ENCODE peak calls at places on chromosomes 6 and 20, in nine cellular contexts. One of them, this sample, is unnamed.

GRCh38 chr6:88538130-88538706 is 372.1 kb upstream of the CNR1 start:
- DNase-seq in foreskin fibroblast: peak
- DNase-seq in adrenal gland: peak
- DNase-seq in CD8-positive, alpha-beta T cell: no peak
- DNase-seq in endothelial cell of umbilical vein: no peak
- DNase-seq in mesenchymal stem cell: no peak
- DNase-seq in body of pancreas: no peak
- DNase-seq in aorta: no peak
- DNase-seq in SJSA1: no peak
- DNase-seq in this sample: no peak

GRCh38 chr20:21702553-21703467 is 2.7 kb upstream of the PAX1 start:
- DNase-seq in SJSA1: no peak
- DNase-seq in foreskin fibroblast: no peak
- DNase-seq in adrenal gland: peak
- DNase-seq in aorta: peak
- DNase-seq in endothelial cell of umbilical vein: peak
- DNase-seq in body of pancreas: peak
- DNase-seq in CD8-positive, alpha-beta T cell: no peak
- DNase-seq in mesenchymal stem cell: peak
- DNase-seq in this sample: no peak

GRCh38 chr20:53176133-53176532 is 204.0 kb downstream of the TSHZ2 start:
- DNase-seq in aorta: no peak
- DNase-seq in CD8-positive, alpha-beta T cell: no peak
- DNase-seq in endothelial cell of umbilical vein: no peak
- DNase-seq in adrenal gland: no peak
- DNase-seq in mesenchymal stem cell: no peak
- DNase-seq in SJSA1: no peak
- DNase-seq in body of pancreas: no peak
- DNase-seq in foreskin fibroblast: no peak
- DNase-seq in this sample: no peak

GRCh38 chr6:136024711-136025110 is 173.2 kb downstream of the PDE7B start:
- DNase-seq in adrenal gland: no peak
- DNase-seq in foreskin fibroblast: no peak
- DNase-seq in SJSA1: no peak
- DNase-seq in CD8-positive, alpha-beta T cell: no peak
- DNase-seq in body of pancreas: no peak
- DNase-seq in mesenchymal stem cell: no peak
- DNase-seq in endothelial cell of umbilical vein: no peak
- DNase-seq in aorta: no peak
- DNase-seq in this sample: no peak

GRCh38 chr6:34161857-34162515 is 16.1 kb upstream of the GRM4 start:
- DNase-seq in foreskin fibroblast: no peak
- DNase-seq in body of pancreas: no peak
- DNase-seq in mesenchymal stem cell: no peak
- DNase-seq in aorta: peak
- DNase-seq in endothelial cell of umbilical vein: no peak
- DNase-seq in SJSA1: no peak
- DNase-seq in CD8-positive, alpha-beta T cell: no peak
- DNase-seq in adrenal gland: no peak
- DNase-seq in this sample: no peak

GRCh38 chr6:129795261-129795660 is 65.9 kb downstream of the TMEM244 start:
- DNase-seq in mesenchymal stem cell: no peak
- DNase-seq in foreskin fibroblast: peak
- DNase-seq in aorta: no peak
- DNase-seq in CD8-positive, alpha-beta T cell: no peak
- DNase-seq in body of pancreas: no peak
- DNase-seq in adrenal gland: no peak
- DNase-seq in SJSA1: no peak
- DNase-seq in endothelial cell of umbilical vein: no peak
- DNase-seq in this sample: no peak

GRCh38 chr6:170177383-170178265 is 113.3 kb downstream of the DLL1 start:
- DNase-seq in adrenal gland: no peak
- DNase-seq in foreskin fibroblast: no peak
- DNase-seq in mesenchymal stem cell: peak
- DNase-seq in CD8-positive, alpha-beta T cell: no peak
- DNase-seq in endothelial cell of umbilical vein: no peak
- DNase-seq in body of pancreas: peak
- DNase-seq in SJSA1: no peak
- DNase-seq in aorta: no peak
- DNase-seq in this sample: no peak

GRCh38 chr6:116040980-116041379 is 19.7 kb downstream of the FRK start:
- DNase-seq in mesenchymal stem cell: no peak
- DNase-seq in body of pancreas: no peak
- DNase-seq in CD8-positive, alpha-beta T cell: no peak
- DNase-seq in foreskin fibroblast: no peak
- DNase-seq in endothelial cell of umbilical vein: no peak
- DNase-seq in SJSA1: no peak
- DNase-seq in aorta: no peak
- DNase-seq in adrenal gland: no peak
- DNase-seq in this sample: no peak

GRCh38 chr6:134517145-134517658 is 199.3 kb upstream of the SGK1 start:
- DNase-seq in SJSA1: no peak
- DNase-seq in body of pancreas: peak
- DNase-seq in CD8-positive, alpha-beta T cell: no peak
- DNase-seq in foreskin fibroblast: peak
- DNase-seq in mesenchymal stem cell: peak
- DNase-seq in aorta: peak
- DNase-seq in adrenal gland: peak
- DNase-seq in endothelial cell of umbilical vein: peak
- DNase-seq in this sample: peak

GRCh38 chr6:30884521-30885480 is 482 bp downstream of the DDR1 start:
- DNase-seq in body of pancreas: peak
- DNase-seq in SJSA1: peak
- DNase-seq in endothelial cell of umbilical vein: no peak
- DNase-seq in foreskin fibroblast: peak
- DNase-seq in mesenchymal stem cell: peak
- DNase-seq in aorta: peak
- DNase-seq in CD8-positive, alpha-beta T cell: no peak
- DNase-seq in adrenal gland: peak
- DNase-seq in this sample: no peak

GRCh38 chr6:67653561-67653960 is 981.5 kb upstream of the ADGRB3 start:
- DNase-seq in body of pancreas: no peak
- DNase-seq in adrenal gland: no peak
- DNase-seq in aorta: no peak
- DNase-seq in foreskin fibroblast: no peak
- DNase-seq in mesenchymal stem cell: no peak
- DNase-seq in SJSA1: no peak
- DNase-seq in CD8-positive, alpha-beta T cell: no peak
- DNase-seq in endothelial cell of umbilical vein: no peak
- DNase-seq in this sample: no peak

GRCh38 chr6:80939936-80940335 is 812.5 kb downstream of the TENT5A start:
- DNase-seq in aorta: no peak
- DNase-seq in SJSA1: no peak
- DNase-seq in body of pancreas: no peak
- DNase-seq in CD8-positive, alpha-beta T cell: no peak
- DNase-seq in adrenal gland: no peak
- DNase-seq in foreskin fibroblast: peak
- DNase-seq in endothelial cell of umbilical vein: no peak
- DNase-seq in mesenchymal stem cell: peak
- DNase-seq in this sample: no peak

GRCh38 chr6:30508890-30509736 is 19.8 kb downstream of the HLA-E start:
- DNase-seq in mesenchymal stem cell: peak
- DNase-seq in body of pancreas: no peak
- DNase-seq in SJSA1: no peak
- DNase-seq in CD8-positive, alpha-beta T cell: no peak
- DNase-seq in endothelial cell of umbilical vein: peak
- DNase-seq in foreskin fibroblast: peak
- DNase-seq in adrenal gland: no peak
- DNase-seq in aorta: no peak
- DNase-seq in this sample: no peak

GRCh38 chr20:19888269-19888669 is 128.9 kb upstream of the NAA20 start:
- DNase-seq in adrenal gland: no peak
- DNase-seq in body of pancreas: no peak
- DNase-seq in foreskin fibroblast: no peak
- DNase-seq in endothelial cell of umbilical vein: peak
- DNase-seq in mesenchymal stem cell: peak
- DNase-seq in aorta: no peak
- DNase-seq in CD8-positive, alpha-beta T cell: no peak
- DNase-seq in SJSA1: no peak
- DNase-seq in this sample: no peak

GRCh38 chr20:58596244-58597010 is 54.7 kb upstream of the STX16 start:
- DNase-seq in body of pancreas: no peak
- DNase-seq in adrenal gland: no peak
- DNase-seq in aorta: no peak
- DNase-seq in foreskin fibroblast: no peak
- DNase-seq in endothelial cell of umbilical vein: no peak
- DNase-seq in CD8-positive, alpha-beta T cell: no peak
- DNase-seq in SJSA1: no peak
- DNase-seq in mesenchymal stem cell: no peak
- DNase-seq in this sample: no peak

DNA sequence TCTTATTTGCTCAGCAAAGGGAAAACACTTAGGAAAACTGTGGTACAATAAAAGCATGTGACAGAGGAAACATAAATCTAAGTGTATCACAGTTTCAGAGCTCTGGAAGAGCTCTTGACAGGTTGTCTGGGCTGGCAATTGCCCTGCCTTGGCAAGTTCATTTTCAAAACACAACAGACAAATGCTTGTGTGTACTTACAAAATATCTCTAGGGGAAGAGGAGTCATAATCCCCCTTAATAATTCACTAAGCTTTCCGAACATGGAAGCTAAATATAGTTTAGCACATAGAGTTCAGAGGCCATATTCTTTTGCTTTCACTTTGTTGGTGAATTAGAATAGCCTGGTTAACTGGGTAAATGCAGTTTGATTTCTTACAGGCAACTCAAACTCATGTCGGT is 211.6 kb upstream of the THEMIS start:
- DNase-seq in body of pancreas: no peak
- DNase-seq in mesenchymal stem cell: peak
- DNase-seq in SJSA1: no peak
- DNase-seq in foreskin fibroblast: no peak
- DNase-seq in adrenal gland: no peak
- DNase-seq in endothelial cell of umbilical vein: peak
- DNase-seq in aorta: no peak
- DNase-seq in CD8-positive, alpha-beta T cell: no peak
- DNase-seq in this sample: no peak
- H3K4me3 ChIP-seq in body of pancreas: no peak
- H3K4me3 ChIP-seq in mesenchymal stem cell: no peak
- H3K4me3 ChIP-seq in SJSA1: no peak
- H3K4me3 ChIP-seq in foreskin fibroblast: peak
- H3K4me3 ChIP-seq in adrenal gland: no peak
- H3K4me3 ChIP-seq in endothelial cell of umbilical vein: no peak
- H3K4me3 ChIP-seq in aorta: peak
- H3K4me3 ChIP-seq in CD8-positive, alpha-beta T cell: peak
- H3K4me3 ChIP-seq in this sample: peak

DNA sequence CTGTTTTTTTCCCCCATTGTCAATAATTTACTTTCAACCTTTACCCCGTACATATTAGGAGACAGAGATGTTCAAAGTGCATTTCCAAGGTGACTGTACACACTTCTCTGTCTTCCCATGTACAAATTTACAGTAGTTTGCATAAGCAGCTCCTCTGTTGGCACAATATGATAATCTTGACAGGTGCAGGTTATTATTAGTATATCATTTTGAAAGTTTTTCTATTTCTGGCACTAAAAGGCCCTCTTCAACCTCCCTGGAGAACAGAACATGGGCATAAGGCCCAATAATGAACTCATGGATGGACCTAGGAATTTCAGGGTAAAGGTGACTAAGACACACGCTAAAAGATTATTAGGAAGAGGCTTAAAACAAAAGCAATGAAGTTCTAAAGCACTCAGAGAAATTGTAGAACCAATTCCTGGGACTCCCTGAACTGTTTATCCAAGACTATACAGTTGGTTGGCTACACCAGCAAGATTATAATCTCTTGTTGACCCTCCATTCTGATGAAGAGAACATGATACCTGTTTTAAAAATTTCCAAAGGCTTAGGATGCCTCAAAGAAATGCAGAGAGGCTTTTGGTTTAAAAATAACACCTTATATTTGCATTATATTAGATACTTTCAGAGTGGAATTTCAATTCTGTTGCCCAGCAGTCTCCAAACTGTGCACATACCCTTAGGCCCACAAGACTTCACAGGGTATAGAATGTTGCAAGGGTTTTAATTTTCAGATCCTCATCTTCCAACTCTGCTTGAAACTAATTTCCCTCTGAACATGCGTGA is 1.1 kb downstream of the AIG1 start:
- DNase-seq in SJSA1: no peak
- DNase-seq in body of pancreas: no peak
- DNase-seq in foreskin fibroblast: peak
- DNase-seq in endothelial cell of umbilical vein: no peak
- DNase-seq in adrenal gland: no peak
- DNase-seq in CD8-positive, alpha-beta T cell: no peak
- DNase-seq in aorta: no peak
- DNase-seq in mesenchymal stem cell: no peak
- DNase-seq in this sample: no peak
- H3K4me3 ChIP-seq in SJSA1: peak
- H3K4me3 ChIP-seq in body of pancreas: no peak
- H3K4me3 ChIP-seq in foreskin fibroblast: peak
- H3K4me3 ChIP-seq in endothelial cell of umbilical vein: peak
- H3K4me3 ChIP-seq in adrenal gland: no peak
- H3K4me3 ChIP-seq in CD8-positive, alpha-beta T cell: peak
- H3K4me3 ChIP-seq in aorta: peak
- H3K4me3 ChIP-seq in mesenchymal stem cell: no peak
- H3K4me3 ChIP-seq in this sample: no peak

GRCh38 chr6:3015144-3015543 is 15.4 kb downstream of the NQO2 start:
- DNase-seq in adrenal gland: no peak
- DNase-seq in SJSA1: no peak
- DNase-seq in endothelial cell of umbilical vein: no peak
- DNase-seq in foreskin fibroblast: no peak
- DNase-seq in body of pancreas: no peak
- DNase-seq in aorta: no peak
- DNase-seq in mesenchymal stem cell: no peak
- DNase-seq in CD8-positive, alpha-beta T cell: no peak
- DNase-seq in this sample: no peak
- H3K4me3 ChIP-seq in adrenal gland: no peak
- H3K4me3 ChIP-seq in SJSA1: no peak
- H3K4me3 ChIP-seq in endothelial cell of umbilical vein: no peak
- H3K4me3 ChIP-seq in foreskin fibroblast: no peak
- H3K4me3 ChIP-seq in body of pancreas: no peak
- H3K4me3 ChIP-seq in aorta: no peak
- H3K4me3 ChIP-seq in mesenchymal stem cell: no peak
- H3K4me3 ChIP-seq in CD8-positive, alpha-beta T cell: no peak
- H3K4me3 ChIP-seq in this sample: no peak

GRCh38 chr20:32285082-32285620 is 7.7 kb downstream of the KIF3B start:
- DNase-seq in body of pancreas: no peak
- DNase-seq in foreskin fibroblast: no peak
- DNase-seq in SJSA1: no peak
- DNase-seq in CD8-positive, alpha-beta T cell: no peak
- DNase-seq in adrenal gland: no peak
- DNase-seq in aorta: no peak
- DNase-seq in endothelial cell of umbilical vein: no peak
- DNase-seq in mesenchymal stem cell: no peak
- DNase-seq in this sample: no peak

GRCh38 chr20:32282461-32282860 is 5.0 kb downstream of the KIF3B start:
- DNase-seq in mesenchymal stem cell: no peak
- DNase-seq in adrenal gland: peak
- DNase-seq in CD8-positive, alpha-beta T cell: no peak
- DNase-seq in aorta: no peak
- DNase-seq in endothelial cell of umbilical vein: no peak
- DNase-seq in foreskin fibroblast: no peak
- DNase-seq in SJSA1: no peak
- DNase-seq in body of pancreas: peak
- DNase-seq in this sample: no peak

GRCh38 chr20:32287231-32287638 is 9.8 kb downstream of the KIF3B start:
- DNase-seq in aorta: no peak
- DNase-seq in body of pancreas: no peak
- DNase-seq in SJSA1: no peak
- DNase-seq in endothelial cell of umbilical vein: no peak
- DNase-seq in foreskin fibroblast: no peak
- DNase-seq in CD8-positive, alpha-beta T cell: no peak
- DNase-seq in adrenal gland: no peak
- DNase-seq in mesenchymal stem cell: no peak
- DNase-seq in this sample: no peak

GRCh38 chr20:32288225-32288849 is 10.9 kb downstream of the KIF3B start:
- DNase-seq in aorta: no peak
- DNase-seq in mesenchymal stem cell: no peak
- DNase-seq in CD8-positive, alpha-beta T cell: no peak
- DNase-seq in adrenal gland: peak
- DNase-seq in foreskin fibroblast: no peak
- DNase-seq in body of pancreas: no peak
- DNase-seq in SJSA1: no peak
- DNase-seq in endothelial cell of umbilical vein: no peak
- DNase-seq in this sample: no peak

GRCh38 chr20:32285621-32286334 is 8.3 kb downstream of the KIF3B start:
- DNase-seq in adrenal gland: peak
- DNase-seq in foreskin fibroblast: peak
- DNase-seq in CD8-positive, alpha-beta T cell: no peak
- DNase-seq in aorta: no peak
- DNase-seq in body of pancreas: peak
- DNase-seq in mesenchymal stem cell: peak
- DNase-seq in SJSA1: no peak
- DNase-seq in endothelial cell of umbilical vein: no peak
- DNase-seq in this sample: no peak
- H3K4me3 ChIP-seq in adrenal gland: no peak
- H3K4me3 ChIP-seq in foreskin fibroblast: no peak
- H3K4me3 ChIP-seq in CD8-positive, alpha-beta T cell: no peak
- H3K4me3 ChIP-seq in aorta: no peak
- H3K4me3 ChIP-seq in body of pancreas: no peak
- H3K4me3 ChIP-seq in mesenchymal stem cell: no peak
- H3K4me3 ChIP-seq in SJSA1: no peak
- H3K4me3 ChIP-seq in endothelial cell of umbilical vein: no peak
- H3K4me3 ChIP-seq in this sample: no peak